ENCODE peak calls at places on chromosomes 6 and 20, in four cellular contexts. One of them, this sample, is unnamed.

GRCh38 chr6:165245287-165245686 is 64.1 kb downstream of the C6orf118 start:
- DNase-seq in SK-N-SH: peak
- DNase-seq in K562: no peak
- DNase-seq in H1: no peak
- DNase-seq in this sample: no peak

GRCh38 chr20:24253321-24253720 is 216.1 kb upstream of the SYNDIG1 start:
- DNase-seq in SK-N-SH: no peak
- DNase-seq in K562: no peak
- DNase-seq in H1: no peak
- DNase-seq in this sample: no peak

GRCh38 chr6:118187568-118188164 is 280.6 kb downstream of the SLC35F1 start:
- DNase-seq in SK-N-SH: no peak
- DNase-seq in K562: no peak
- DNase-seq in H1: no peak
- DNase-seq in this sample: no peak

GRCh38 chr6:169189686-169190085 is 64.0 kb downstream of the THBS2 start:
- DNase-seq in SK-N-SH: no peak
- DNase-seq in K562: no peak
- DNase-seq in H1: no peak
- DNase-seq in this sample: no peak

GRCh38 chr6:20706293-20707165 is 172.3 kb downstream of the CDKAL1 start:
- DNase-seq in SK-N-SH: no peak
- DNase-seq in K562: no peak
- DNase-seq in H1: no peak
- DNase-seq in this sample: no peak

GRCh38 chr20:44442298-44443070 is 33.2 kb upstream of the TTPAL start:
- DNase-seq in SK-N-SH: no peak
- DNase-seq in K562: no peak
- DNase-seq in H1: no peak
- DNase-seq in this sample: no peak

GRCh38 chr6:125759184-125759902 is 9.9 kb downstream of the HEY2 start:
- DNase-seq in SK-N-SH: peak
- DNase-seq in K562: peak
- DNase-seq in H1: no peak
- DNase-seq in this sample: peak

GRCh38 chr6:138099832-138100231 is 7.4 kb downstream of the PERP start:
- DNase-seq in SK-N-SH: no peak
- DNase-seq in K562: no peak
- DNase-seq in H1: no peak
- DNase-seq in this sample: no peak

GRCh38 chr6:33886673-33887144 is 82.9 kb upstream of the MLN start:
- DNase-seq in SK-N-SH: no peak
- DNase-seq in K562: no peak
- DNase-seq in H1: no peak
- DNase-seq in this sample: no peak

GRCh38 chr20:48128436-48128835 is 343.2 kb upstream of the SULF2 start:
- DNase-seq in SK-N-SH: no peak
- DNase-seq in K562: no peak
- DNase-seq in H1: no peak
- DNase-seq in this sample: no peak

GRCh38 chr6:131022691-131023090 is 40.4 kb downstream of the EPB41L2 start:
- DNase-seq in SK-N-SH: no peak
- DNase-seq in K562: no peak
- DNase-seq in H1: no peak
- DNase-seq in this sample: no peak

GRCh38 chr20:2397595-2398145 is 17.0 kb downstream of the TGM6 start:
- DNase-seq in SK-N-SH: no peak
- DNase-seq in K562: no peak
- DNase-seq in H1: no peak
- DNase-seq in this sample: peak

GRCh38 chr6:42366011-42366705 is 85.6 kb downstream of the TRERF1 start:
- DNase-seq in SK-N-SH: no peak
- DNase-seq in K562: no peak
- DNase-seq in H1: no peak
- DNase-seq in this sample: no peak

GRCh38 chr20:48338717-48339116 is 489.1 kb downstream of the PREX1 start:
- DNase-seq in SK-N-SH: no peak
- DNase-seq in K562: no peak
- DNase-seq in H1: no peak
- DNase-seq in this sample: no peak

GRCh38 chr6:128333581-128334223 is 186.7 kb downstream of the PTPRK start:
- DNase-seq in SK-N-SH: no peak
- DNase-seq in K562: no peak
- DNase-seq in H1: no peak
- DNase-seq in this sample: no peak
- TF ChIP-seq TEAD4 in SK-N-SH: no peak
- TF ChIP-seq TEAD4 in K562: no peak
- TF ChIP-seq TEAD4 in H1: no peak
- TF ChIP-seq TEAD4 in this sample: no peak

DNA sequence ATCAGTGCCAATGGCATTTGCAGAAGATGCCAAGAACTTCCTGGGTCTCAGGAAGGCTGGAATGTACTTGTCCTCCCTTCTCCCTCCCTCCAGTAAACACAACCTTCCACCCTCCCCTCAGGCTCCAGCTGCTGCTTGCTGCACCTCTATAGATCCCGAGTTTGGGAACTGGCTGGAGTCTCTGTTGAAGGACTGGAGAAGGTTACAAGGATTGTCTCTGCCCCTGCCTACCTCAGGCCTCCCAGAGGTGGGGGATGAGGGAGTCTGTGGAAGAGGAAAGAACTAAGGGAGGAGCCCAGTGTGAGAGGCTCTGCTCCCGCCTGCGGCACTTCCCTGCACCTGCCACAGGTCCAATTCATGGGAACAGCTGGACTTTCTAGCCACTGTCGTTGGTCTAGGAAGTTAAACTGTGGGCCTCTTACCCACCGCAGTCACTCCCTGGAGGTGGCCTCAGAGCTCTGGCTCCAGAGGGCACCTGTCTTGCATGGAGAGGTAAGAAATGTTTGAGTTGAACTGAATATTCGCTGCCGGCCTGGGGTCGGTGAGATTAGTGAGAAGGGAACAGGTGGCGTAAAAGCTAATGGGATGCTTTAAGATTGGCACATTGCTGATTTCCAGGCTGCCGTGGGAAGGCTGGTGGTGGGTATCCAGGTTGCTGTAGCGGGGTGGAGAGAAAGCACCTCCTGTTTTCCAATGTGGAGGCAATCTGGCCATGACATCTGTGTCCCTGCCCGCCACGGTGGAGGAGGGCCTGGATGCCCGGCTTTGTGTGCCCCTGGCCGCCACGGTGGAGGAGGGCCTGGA is 54.3 kb downstream of the PPP1R14C start:
- DNase-seq in SK-N-SH: no peak
- DNase-seq in K562: no peak
- DNase-seq in H1: no peak
- DNase-seq in this sample: no peak
- TF ChIP-seq TEAD4 in SK-N-SH: no peak
- TF ChIP-seq TEAD4 in K562: no peak
- TF ChIP-seq TEAD4 in H1: no peak
- TF ChIP-seq TEAD4 in this sample: no peak

GRCh38 chr6:35063701-35064507 is 77.2 kb downstream of the TCP11 start:
- DNase-seq in SK-N-SH: no peak
- DNase-seq in K562: no peak
- DNase-seq in H1: no peak
- DNase-seq in this sample: no peak
- TF ChIP-seq TEAD4 in SK-N-SH: no peak
- TF ChIP-seq TEAD4 in K562: no peak
- TF ChIP-seq TEAD4 in H1: no peak
- TF ChIP-seq TEAD4 in this sample: no peak

DNA sequence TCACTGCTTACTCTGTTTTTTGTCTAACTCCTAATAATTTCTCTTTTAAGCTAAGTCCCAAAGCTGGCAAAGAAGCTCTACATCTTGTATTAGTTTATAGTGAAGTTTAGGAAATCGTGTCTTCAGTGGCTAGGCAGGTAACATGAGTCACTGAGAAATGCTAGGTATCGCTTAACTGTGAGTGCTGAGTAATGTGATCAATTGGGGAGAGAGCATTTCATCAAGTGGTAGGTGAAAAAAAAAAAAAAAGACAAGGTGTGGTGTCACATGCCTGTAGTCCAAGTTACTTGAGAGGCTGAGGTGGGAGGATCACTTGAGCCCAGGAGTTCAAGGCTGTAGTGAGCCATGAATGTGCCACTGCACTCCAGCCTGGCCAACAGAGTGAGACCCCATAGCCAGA is 125.3 kb downstream of the FAM83B start:
- DNase-seq in SK-N-SH: no peak
- DNase-seq in K562: no peak
- DNase-seq in H1: no peak
- DNase-seq in this sample: no peak
- TF ChIP-seq TEAD4 in SK-N-SH: no peak
- TF ChIP-seq TEAD4 in K562: no peak
- TF ChIP-seq TEAD4 in H1: no peak
- TF ChIP-seq TEAD4 in this sample: no peak

DNA sequence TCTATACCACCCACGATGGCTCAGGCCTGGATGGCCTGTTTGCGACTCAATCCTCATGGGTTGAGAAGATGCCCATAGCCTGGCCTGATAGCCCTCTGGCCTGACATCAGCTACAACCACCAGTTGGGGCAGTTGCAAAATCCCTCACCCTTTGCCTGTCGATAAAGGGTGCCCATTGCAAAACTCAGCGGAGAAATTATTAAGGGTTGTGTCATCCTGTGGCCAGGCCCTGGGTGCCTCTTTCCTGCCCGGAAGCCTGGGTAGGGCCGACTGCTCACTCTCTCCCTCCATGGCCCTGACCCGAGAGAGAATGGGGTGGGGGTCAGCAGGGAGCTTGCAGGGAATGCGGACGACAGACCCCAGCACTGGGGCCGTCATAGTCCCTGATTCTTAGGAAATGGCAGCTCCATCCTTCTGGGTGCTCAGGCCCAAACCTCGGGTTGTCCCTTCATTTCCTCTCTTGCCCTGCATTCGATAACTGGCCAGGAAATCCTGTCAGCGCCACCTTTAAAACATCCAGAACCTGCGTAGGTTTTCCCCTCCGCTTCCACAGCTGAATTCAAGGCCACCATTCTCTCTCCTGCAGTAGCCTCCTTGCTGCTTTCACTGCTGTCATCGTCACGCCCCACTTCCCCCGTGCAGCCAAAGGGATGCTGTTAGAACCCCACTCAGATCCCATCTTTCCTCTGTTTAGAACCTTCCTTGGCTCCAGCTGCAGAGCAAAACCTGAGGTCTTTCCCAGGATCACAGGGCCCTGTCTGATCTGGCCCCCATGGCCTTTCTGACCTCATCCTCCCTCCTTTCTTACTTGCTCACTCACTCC is 31.1 kb downstream of the CEBPB start:
- DNase-seq in SK-N-SH: no peak
- DNase-seq in K562: no peak
- DNase-seq in H1: no peak
- DNase-seq in this sample: no peak
- TF ChIP-seq TEAD4 in SK-N-SH: no peak
- TF ChIP-seq TEAD4 in K562: no peak
- TF ChIP-seq TEAD4 in H1: no peak
- TF ChIP-seq TEAD4 in this sample: no peak

DNA sequence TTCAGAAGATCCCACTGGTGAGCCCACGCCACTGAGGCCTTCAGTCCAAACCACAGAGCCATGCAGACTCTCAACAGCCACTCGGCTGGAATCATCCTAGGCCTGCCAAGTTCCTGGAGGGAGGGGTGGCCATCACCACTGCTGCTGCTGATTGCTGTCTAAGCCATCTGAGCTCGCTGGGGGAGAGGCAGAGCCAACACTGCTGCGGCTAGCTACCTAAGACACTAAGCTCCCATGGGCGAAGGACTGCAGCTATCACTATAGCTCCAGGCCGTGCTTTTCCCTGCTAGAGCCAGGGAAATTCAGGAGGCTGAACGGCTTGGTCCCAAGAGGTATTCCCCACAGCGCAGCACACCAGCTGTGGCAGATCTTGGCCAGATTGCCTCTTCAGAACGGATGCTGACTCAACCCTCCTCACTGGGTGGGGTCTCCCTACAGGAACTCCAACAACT is 73.6 kb downstream of the TBC1D32 start:
- DNase-seq in SK-N-SH: no peak
- DNase-seq in K562: peak
- DNase-seq in H1: no peak
- DNase-seq in this sample: no peak
- TF ChIP-seq TEAD4 in SK-N-SH: no peak
- TF ChIP-seq TEAD4 in K562: no peak
- TF ChIP-seq TEAD4 in H1: no peak
- TF ChIP-seq TEAD4 in this sample: no peak

GRCh38 chr6:154226461-154226860 is 130.1 kb downstream of the IPCEF1 start:
- DNase-seq in SK-N-SH: no peak
- DNase-seq in K562: no peak
- DNase-seq in H1: no peak
- DNase-seq in this sample: no peak
- TF ChIP-seq TEAD4 in SK-N-SH: no peak
- TF ChIP-seq TEAD4 in K562: no peak
- TF ChIP-seq TEAD4 in H1: no peak
- TF ChIP-seq TEAD4 in this sample: no peak

GRCh38 chr20:17680128-17680835 is 1.8 kb downstream of the RRBP1 start:
- DNase-seq in SK-N-SH: no peak
- DNase-seq in K562: peak
- DNase-seq in H1: no peak
- DNase-seq in this sample: no peak
- TF ChIP-seq TEAD4 in SK-N-SH: no peak
- TF ChIP-seq TEAD4 in K562: no peak
- TF ChIP-seq TEAD4 in H1: no peak
- TF ChIP-seq TEAD4 in this sample: no peak

This sample was measured in WTC11.